ENCODE peak calls at places on chromosomes 2 and 18, in six cellular contexts. P, R, L, D, O and B are unnamed samples.

GRCh38 chr2:179410552-179411356 is 146.1 kb upstream of the SESTD1 start:
- DNase-seq in P (peak), R (peak), L (no peak), D (peak), O (peak), B (no peak)

GRCh38 chr2:235779444-235779896 is 285.6 kb downstream of the AGAP1 start:
- DNase-seq in P (peak), R (peak), L (peak), D (peak), O (peak), B (peak)

GRCh38 chr2:209946539-209946938 is 55.9 kb upstream of the RPE start:
- DNase-seq in P (no peak), R (no peak), L (no peak), D (no peak), O (no peak), B (no peak)

GRCh38 chr2:6526093-6526824 is 339.4 kb downstream of the CMPK2 start:
- DNase-seq in P (no peak), R (no peak), L (no peak), D (peak), O (no peak), B (no peak)

GRCh38 chr2:109437325-109438090 is 176.3 kb downstream of the SEPTIN10 start:
- DNase-seq in P (no peak), R (no peak), L (no peak), D (no peak), O (no peak), B (no peak)

GRCh38 chr2:240568678-240569522 is 616 bp downstream of the RNPEPL1 start:
- DNase-seq in P (no peak), R (no peak), L (peak), D (peak), O (no peak), B (peak)

GRCh38 chr18:27135504-27136207 is 49.5 kb downstream of the CHST9 start:
- DNase-seq in P (no peak), R (no peak), L (no peak), D (no peak), O (no peak), B (no peak)

GRCh38 chr18:48953096-48953706 is 2.4 kb upstream of the SMAD7 start:
- DNase-seq in P (no peak), R (no peak), L (no peak), D (no peak), O (no peak), B (no peak)

GRCh38 chr2:18077211-18077610 is 198.7 kb downstream of the KCNS3 start:
- DNase-seq in P (no peak), R (no peak), L (no peak), D (no peak), O (no peak), B (no peak)

GRCh38 chr2:20171445-20171977 is 53.4 kb downstream of the SDC1 start:
- DNase-seq in P (no peak), R (no peak), L (no peak), D (peak), O (no peak), B (no peak)

GRCh38 chr2:198499539-198499938 is 695.1 kb downstream of the PLCL1 start:
- DNase-seq in P (peak), R (peak), L (no peak), D (no peak), O (no peak), B (no peak)

GRCh38 chr2:136381722-136382633 is 264.0 kb upstream of the CXCR4 start:
- DNase-seq in P (no peak), R (no peak), L (no peak), D (no peak), O (peak), B (no peak)

GRCh38 chr2:152115952-152116351 is 17.1 kb upstream of the CACNB4 start:
- DNase-seq in P (no peak), R (no peak), L (no peak), D (no peak), O (no peak), B (no peak)

GRCh38 chr2:52880872-52881271 is 886.7 kb upstream of the CHAC2 start:
- DNase-seq in P (no peak), R (no peak), L (no peak), D (no peak), O (no peak), B (no peak)

GRCh38 chr2:100247256-100248043 is 74.9 kb downstream of the LONRF2 start:
- DNase-seq in P (no peak), R (no peak), L (no peak), D (peak), O (no peak), B (no peak)

GRCh38 chr2:233708942-233709341 is 3.8 kb upstream of the UGT1A5 start:
- DNase-seq in P (no peak), R (no peak), L (no peak), D (no peak), O (no peak), B (no peak)

GRCh38 chr2:45651415-45652089 is at the start of gene PRKCE:
- DNase-seq in P (no peak), R (no peak), L (peak), D (peak), O (no peak), B (peak)

GRCh38 chr2:218999881-219000568 is 6.8 kb upstream of the CRYBA2 start:
- DNase-seq in P (no peak), R (no peak), L (no peak), D (peak), O (no peak), B (no peak)

GRCh38 chr18:26832302-26832701 is 33.2 kb downstream of the AQP4 start:
- DNase-seq in P (no peak), R (no peak), L (no peak), D (no peak), O (no peak), B (no peak)

GRCh38 chr2:28469947-28470585 is 25.8 kb upstream of the PLB1 start:
- DNase-seq in P (no peak), R (no peak), L (no peak), D (no peak), O (no peak), B (no peak)

GRCh38 chr2:218033590-218034496 is 31.0 kb upstream of the TNS1 start:
- DNase-seq in P (no peak), R (no peak), L (no peak), D (peak), O (no peak), B (no peak)

GRCh38 chr2:174585111-174585510 is 12.5 kb downstream of the WIPF1 start:
- DNase-seq in P (no peak), R (no peak), L (no peak), D (no peak), O (no peak), B (no peak)